ENCODE peak calls at places on chromosomes 5 and 9, in six cellular contexts. One of them, this sample, is unnamed.
A peak's percentile ranks its signal among the peaks of the same experiment; 100 is the strongest.

GRCh38 chr9:29211681-29212589 is 1638.7 kb upstream of the C9orf72 start:
- DNase-seq in heart left ventricle: peak; percentile 68
- DNase-seq in osteoblast: peak; percentile 91
- DNase-seq in left lung: no peak
- DNase-seq in H1: peak; percentile 85
- DNase-seq in naive thymus-derived CD4-positive, alpha-beta T cell: no peak
- DNase-seq in this sample: no peak

GRCh38 chr9:6944093-6944551 is 186.3 kb downstream of the KDM4C start:
- DNase-seq in heart left ventricle: no peak
- DNase-seq in osteoblast: peak; percentile 67
- DNase-seq in left lung: no peak
- DNase-seq in H1: no peak
- DNase-seq in naive thymus-derived CD4-positive, alpha-beta T cell: no peak
- DNase-seq in this sample: no peak

GRCh38 chr9:71518045-71518888 is 250.0 kb downstream of the CEMIP2 start:
- DNase-seq in heart left ventricle: no peak
- DNase-seq in osteoblast: no peak
- DNase-seq in left lung: no peak
- DNase-seq in H1: no peak
- DNase-seq in naive thymus-derived CD4-positive, alpha-beta T cell: no peak
- DNase-seq in this sample: no peak

GRCh38 chr5:21774791-21775190 is 1078.4 kb downstream of the CDH12 start:
- DNase-seq in heart left ventricle: no peak
- DNase-seq in osteoblast: no peak
- DNase-seq in left lung: no peak
- DNase-seq in H1: no peak
- DNase-seq in naive thymus-derived CD4-positive, alpha-beta T cell: no peak
- DNase-seq in this sample: no peak

GRCh38 chr5:112479418-112479817 is 60.3 kb upstream of the EPB41L4A start:
- DNase-seq in heart left ventricle: no peak
- DNase-seq in osteoblast: peak; percentile 48
- DNase-seq in left lung: no peak
- DNase-seq in H1: no peak
- DNase-seq in naive thymus-derived CD4-positive, alpha-beta T cell: no peak
- DNase-seq in this sample: no peak

GRCh38 chr9:109901191-109901590 is 121.2 kb downstream of the PALM2AKAP2 start:
- DNase-seq in heart left ventricle: no peak
- DNase-seq in osteoblast: no peak
- DNase-seq in left lung: no peak
- DNase-seq in H1: no peak
- DNase-seq in naive thymus-derived CD4-positive, alpha-beta T cell: no peak
- DNase-seq in this sample: no peak

GRCh38 chr5:55037046-55037771 is 13.2 kb downstream of the GZMK start:
- DNase-seq in heart left ventricle: no peak
- DNase-seq in osteoblast: peak; percentile 54
- DNase-seq in left lung: no peak
- DNase-seq in H1: peak; percentile 46
- DNase-seq in naive thymus-derived CD4-positive, alpha-beta T cell: peak; percentile 28
- DNase-seq in this sample: no peak

GRCh38 chr5:15620501-15620900 is 120.5 kb downstream of the FBXL7 start:
- DNase-seq in heart left ventricle: peak; percentile 52
- DNase-seq in osteoblast: peak; percentile 77
- DNase-seq in left lung: no peak
- DNase-seq in H1: no peak
- DNase-seq in naive thymus-derived CD4-positive, alpha-beta T cell: no peak
- DNase-seq in this sample: peak; percentile 78

GRCh38 chr5:458547-459353 is 15.8 kb downstream of the EXOC3 start:
- DNase-seq in heart left ventricle: peak; percentile 28
- DNase-seq in osteoblast: peak; percentile 95
- DNase-seq in left lung: peak; percentile 33
- DNase-seq in H1: no peak
- DNase-seq in naive thymus-derived CD4-positive, alpha-beta T cell: no peak
- DNase-seq in this sample: peak; percentile 65

GRCh38 chr5:173452098-173452497 is 123.9 kb upstream of the STC2 start:
- DNase-seq in heart left ventricle: no peak
- DNase-seq in osteoblast: no peak
- DNase-seq in left lung: peak; percentile 42
- DNase-seq in H1: no peak
- DNase-seq in naive thymus-derived CD4-positive, alpha-beta T cell: no peak
- DNase-seq in this sample: peak; percentile 43

GRCh38 chr5:65047948-65048690 is 279.4 kb downstream of the CWC27 start:
- DNase-seq in heart left ventricle: no peak
- DNase-seq in osteoblast: no peak
- DNase-seq in left lung: no peak
- DNase-seq in H1: no peak
- DNase-seq in naive thymus-derived CD4-positive, alpha-beta T cell: no peak
- DNase-seq in this sample: no peak

GRCh38 chr9:23073136-23073535 is 626.5 kb downstream of the DMRTA1 start:
- DNase-seq in heart left ventricle: no peak
- DNase-seq in osteoblast: no peak
- DNase-seq in left lung: no peak
- DNase-seq in H1: no peak
- DNase-seq in naive thymus-derived CD4-positive, alpha-beta T cell: no peak
- DNase-seq in this sample: no peak

GRCh38 chr9:16368425-16369087 is 501.9 kb downstream of the BNC2 start:
- DNase-seq in heart left ventricle: no peak
- DNase-seq in osteoblast: no peak
- DNase-seq in left lung: no peak
- DNase-seq in H1: no peak
- DNase-seq in naive thymus-derived CD4-positive, alpha-beta T cell: no peak
- DNase-seq in this sample: no peak

GRCh38 chr9:19969721-19970120 is 180.9 kb upstream of the SLC24A2 start:
- DNase-seq in heart left ventricle: no peak
- DNase-seq in osteoblast: no peak
- DNase-seq in left lung: no peak
- DNase-seq in H1: no peak
- DNase-seq in naive thymus-derived CD4-positive, alpha-beta T cell: no peak
- DNase-seq in this sample: no peak

GRCh38 chr5:132073231-132074013 is at the start of gene CSF2:
- DNase-seq in heart left ventricle: peak; percentile 53
- DNase-seq in osteoblast: peak; percentile 92
- DNase-seq in left lung: no peak
- DNase-seq in H1: no peak
- DNase-seq in naive thymus-derived CD4-positive, alpha-beta T cell: no peak
- DNase-seq in this sample: no peak

GRCh38 chr5:145856285-145856818 is 16.5 kb downstream of the GRXCR2 start:
- DNase-seq in heart left ventricle: peak; percentile 65
- DNase-seq in osteoblast: no peak
- DNase-seq in left lung: peak; percentile 42
- DNase-seq in H1: peak; percentile 81
- DNase-seq in naive thymus-derived CD4-positive, alpha-beta T cell: no peak
- DNase-seq in this sample: peak; percentile 65

GRCh38 chr5:73264626-73265025 is 91.6 kb downstream of the TMEM174 start:
- DNase-seq in heart left ventricle: no peak
- DNase-seq in osteoblast: no peak
- DNase-seq in left lung: no peak
- DNase-seq in H1: no peak
- DNase-seq in naive thymus-derived CD4-positive, alpha-beta T cell: no peak
- DNase-seq in this sample: no peak

GRCh38 chr5:38576442-38576841 is 20.0 kb upstream of the LIFR start:
- DNase-seq in heart left ventricle: no peak
- DNase-seq in osteoblast: no peak
- DNase-seq in left lung: no peak
- DNase-seq in H1: no peak
- DNase-seq in naive thymus-derived CD4-positive, alpha-beta T cell: no peak
- DNase-seq in this sample: no peak

GRCh38 chr5:108727154-108727638 is 20.5 kb upstream of the FER start:
- DNase-seq in heart left ventricle: no peak
- DNase-seq in osteoblast: peak; percentile 72
- DNase-seq in left lung: peak; percentile 49
- DNase-seq in H1: peak; percentile 47
- DNase-seq in naive thymus-derived CD4-positive, alpha-beta T cell: no peak
- DNase-seq in this sample: peak; percentile 48

GRCh38 chr5:143986567-143987242 is 174.7 kb downstream of the HMHB1 start:
- DNase-seq in heart left ventricle: no peak
- DNase-seq in osteoblast: peak; percentile 15
- DNase-seq in left lung: no peak
- DNase-seq in H1: no peak
- DNase-seq in naive thymus-derived CD4-positive, alpha-beta T cell: no peak
- DNase-seq in this sample: no peak

GRCh38 chr9:105063665-105064247 is 135.8 kb upstream of the ABCA1 start:
- DNase-seq in heart left ventricle: peak; percentile 56
- DNase-seq in osteoblast: peak; percentile 83
- DNase-seq in left lung: peak; percentile 46
- DNase-seq in H1: no peak
- DNase-seq in naive thymus-derived CD4-positive, alpha-beta T cell: no peak
- DNase-seq in this sample: no peak

GRCh38 chr5:10501554-10502075 is 59.9 kb downstream of the ROPN1L start:
- DNase-seq in heart left ventricle: no peak
- DNase-seq in osteoblast: no peak
- DNase-seq in left lung: no peak
- DNase-seq in H1: no peak
- DNase-seq in naive thymus-derived CD4-positive, alpha-beta T cell: no peak
- DNase-seq in this sample: no peak

GRCh38 chr5:252546-252945 is 18.9 kb upstream of the PDCD6 start:
- DNase-seq in heart left ventricle: no peak
- DNase-seq in osteoblast: no peak
- DNase-seq in left lung: no peak
- DNase-seq in H1: no peak
- DNase-seq in naive thymus-derived CD4-positive, alpha-beta T cell: no peak
- DNase-seq in this sample: no peak

GRCh38 chr5:150434502-150434901 is 15.0 kb downstream of the RPS14 start:
- DNase-seq in heart left ventricle: no peak
- DNase-seq in osteoblast: no peak
- DNase-seq in left lung: no peak
- DNase-seq in H1: no peak
- DNase-seq in naive thymus-derived CD4-positive, alpha-beta T cell: no peak
- DNase-seq in this sample: no peak

GRCh38 chr5:2334686-2335085 is 416.8 kb downstream of the IRX2 start:
- DNase-seq in heart left ventricle: no peak
- DNase-seq in osteoblast: no peak
- DNase-seq in left lung: no peak
- DNase-seq in H1: no peak
- DNase-seq in naive thymus-derived CD4-positive, alpha-beta T cell: no peak
- DNase-seq in this sample: no peak

GRCh38 chr5:56480305-56481146 is 247.4 kb upstream of the ANKRD55 start:
- DNase-seq in heart left ventricle: peak; percentile 85
- DNase-seq in osteoblast: peak; percentile 95
- DNase-seq in left lung: peak; percentile 77
- DNase-seq in H1: peak; percentile 60
- DNase-seq in naive thymus-derived CD4-positive, alpha-beta T cell: peak; percentile 9
- DNase-seq in this sample: peak; percentile 45

GRCh38 chr9:78507008-78507407 is 210.1 kb downstream of the PSAT1 start:
- DNase-seq in heart left ventricle: no peak
- DNase-seq in osteoblast: no peak
- DNase-seq in left lung: no peak
- DNase-seq in H1: no peak
- DNase-seq in naive thymus-derived CD4-positive, alpha-beta T cell: no peak
- DNase-seq in this sample: no peak

DNA sequence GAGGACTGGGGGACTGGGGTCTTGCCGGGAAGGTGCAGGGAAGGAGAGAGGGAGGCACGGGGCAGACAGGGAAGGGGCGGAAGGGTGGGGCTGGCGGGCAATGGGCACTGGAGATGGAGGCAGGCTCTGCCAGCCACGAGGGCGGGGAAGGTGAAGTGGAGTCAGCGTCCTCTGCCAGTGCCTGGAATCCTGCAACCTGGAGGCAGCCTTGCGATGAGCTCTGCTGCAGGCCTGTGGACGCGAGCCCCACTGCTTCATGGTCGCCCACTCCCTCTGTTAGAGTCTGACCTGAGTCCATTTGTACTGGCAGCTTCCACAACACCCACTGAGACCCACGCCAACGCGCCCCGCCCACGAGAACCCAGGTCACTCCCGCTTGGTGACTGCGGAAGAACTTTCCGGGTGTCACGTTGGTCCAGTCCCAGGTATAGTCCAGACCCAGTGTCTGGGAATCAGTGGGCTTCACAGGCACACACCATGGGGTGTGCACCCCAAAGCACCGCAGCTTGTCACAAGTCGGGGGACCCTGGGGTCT is 106.4 kb upstream of the PPP1R26 start:
- DNase-seq in heart left ventricle: no peak
- DNase-seq in osteoblast: no peak
- DNase-seq in left lung: no peak
- DNase-seq in H1: no peak
- DNase-seq in naive thymus-derived CD4-positive, alpha-beta T cell: no peak
- DNase-seq in this sample: no peak
- H3K27me3 ChIP-seq in heart left ventricle: peaks cover 4% of the 10 kb centered on the region
- H3K27me3 ChIP-seq in osteoblast: no peaks in the 10 kb centered on the region
- H3K27me3 ChIP-seq in left lung: peaks cover 60% of the 10 kb centered on the region
- H3K27me3 ChIP-seq in H1: no peaks in the 10 kb centered on the region
- H3K27me3 ChIP-seq in naive thymus-derived CD4-positive, alpha-beta T cell: no peaks in the 10 kb centered on the region
- H3K27me3 ChIP-seq in this sample: peaks cover 63% of the 10 kb centered on the region

DNA sequence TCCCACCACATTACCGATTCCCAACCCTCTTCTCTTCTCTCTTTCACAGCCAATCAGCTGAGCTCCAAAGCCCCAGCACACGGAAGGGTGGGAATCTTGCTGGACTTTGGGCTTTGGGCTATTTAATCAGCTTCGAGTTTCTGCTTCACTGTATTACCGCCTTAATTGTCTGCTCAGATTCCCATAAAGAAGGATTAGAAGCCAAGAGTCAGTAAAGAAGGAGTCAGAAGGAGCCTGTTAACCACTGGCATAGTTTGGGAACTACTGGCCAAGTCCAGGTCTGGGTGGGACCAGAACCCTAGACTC is 4.4 kb downstream of the SPRY4 start:
- DNase-seq in heart left ventricle: no peak
- DNase-seq in osteoblast: no peak
- DNase-seq in left lung: no peak
- DNase-seq in H1: no peak
- DNase-seq in naive thymus-derived CD4-positive, alpha-beta T cell: no peak
- DNase-seq in this sample: no peak
- H3K4me1 ChIP-seq in heart left ventricle: peaks cover 20% of the 10 kb centered on the region
- H3K4me1 ChIP-seq in osteoblast: peaks cover 76% of the 10 kb centered on the region
- H3K4me1 ChIP-seq in left lung: peaks cover 54% of the 10 kb centered on the region
- H3K4me1 ChIP-seq in H1: peaks cover 26% of the 10 kb centered on the region
- H3K4me1 ChIP-seq in naive thymus-derived CD4-positive, alpha-beta T cell: peaks cover 13% of the 10 kb centered on the region
- H3K4me1 ChIP-seq in this sample: peaks cover 78% of the 10 kb centered on the region

GRCh38 chr5:177995691-177996595 is at the start of gene PROP1:
- DNase-seq in heart left ventricle: no peak
- DNase-seq in osteoblast: peak; percentile 76
- DNase-seq in left lung: no peak
- DNase-seq in H1: no peak
- DNase-seq in naive thymus-derived CD4-positive, alpha-beta T cell: no peak
- DNase-seq in this sample: no peak
- H3K27me3 ChIP-seq in heart left ventricle: peaks cover 25% of the 10 kb centered on the region
- H3K27me3 ChIP-seq in osteoblast: peaks cover 11% of the 10 kb centered on the region
- H3K27me3 ChIP-seq in left lung: peaks cover 59% of the 10 kb centered on the region
- H3K27me3 ChIP-seq in H1: no peaks in the 10 kb centered on the region
- H3K27me3 ChIP-seq in naive thymus-derived CD4-positive, alpha-beta T cell: no peaks in the 10 kb centered on the region
- H3K27me3 ChIP-seq in this sample: peaks cover 33% of the 10 kb centered on the region

DNA sequence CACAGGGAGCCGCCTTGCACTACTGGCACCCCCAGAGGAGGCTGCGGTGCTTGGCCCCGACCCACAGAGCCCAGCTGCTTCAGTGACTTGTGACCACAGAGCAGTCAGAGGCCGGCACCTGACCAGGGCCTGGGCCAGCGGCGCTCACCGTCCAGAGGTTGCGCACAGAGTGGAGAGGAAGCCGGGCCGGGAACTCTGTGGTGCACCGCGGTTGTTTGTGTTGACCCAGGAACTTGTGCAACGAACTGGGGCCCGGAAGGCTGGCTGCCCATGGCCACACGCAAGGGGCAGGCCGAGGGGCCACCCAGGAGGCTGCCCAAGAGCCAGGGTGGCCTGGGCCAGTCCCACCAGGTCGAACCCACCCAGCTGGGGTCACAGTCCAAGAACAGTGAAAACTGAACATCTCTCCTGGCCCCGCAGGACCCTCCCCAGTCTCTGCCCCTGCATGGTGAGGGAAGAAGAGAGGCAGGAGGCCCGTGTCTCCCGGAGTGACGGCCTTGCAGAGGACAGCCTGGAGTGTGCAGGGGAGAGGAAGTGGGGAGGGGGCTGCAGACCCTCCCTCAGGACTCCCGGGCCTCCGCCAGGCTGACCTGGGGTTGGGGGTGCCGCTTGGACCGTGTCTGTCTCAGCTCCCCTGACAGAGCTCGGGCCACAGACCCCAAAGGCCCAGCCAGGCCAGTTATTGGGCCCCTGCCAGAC is 42.8 kb upstream of the EGFL7 start:
- DNase-seq in heart left ventricle: peak; percentile 89
- DNase-seq in osteoblast: peak; percentile 99
- DNase-seq in left lung: peak; percentile 90
- DNase-seq in H1: peak; percentile 45
- DNase-seq in naive thymus-derived CD4-positive, alpha-beta T cell: no peak
- DNase-seq in this sample: peak; percentile 82
- H3K4me1 ChIP-seq in heart left ventricle: peaks cover 7% of the 10 kb centered on the region
- H3K4me1 ChIP-seq in osteoblast: peaks cover 5% of the 10 kb centered on the region
- H3K4me1 ChIP-seq in left lung: peaks cover 18% of the 10 kb centered on the region
- H3K4me1 ChIP-seq in H1: no peaks in the 10 kb centered on the region
- H3K4me1 ChIP-seq in naive thymus-derived CD4-positive, alpha-beta T cell: peaks cover 5% of the 10 kb centered on the region
- H3K4me1 ChIP-seq in this sample: peaks cover 16% of the 10 kb centered on the region

This sample was measured in tibial artery.